ENCODE peak calls at places on chromosome 19, in four cellular contexts. One of them, this sample, is unnamed.

GRCh38 chr19:35266904-35267817 is 1.6 kb upstream of the USF2 start:
- DNase-seq in IMR-90: peak
- DNase-seq in pancreas: peak
- DNase-seq in osteoblast: peak
- DNase-seq in this sample: peak

GRCh38 chr19:15468675-15469512 is 4.5 kb upstream of the RASAL3 start:
- DNase-seq in IMR-90: no peak
- DNase-seq in pancreas: peak
- DNase-seq in osteoblast: peak
- DNase-seq in this sample: no peak

GRCh38 chr19:32638625-32639024 is 36.4 kb downstream of the ANKRD27 start:
- DNase-seq in IMR-90: no peak
- DNase-seq in pancreas: no peak
- DNase-seq in osteoblast: no peak
- DNase-seq in this sample: no peak

GRCh38 chr19:55635856-55636440 is 4.9 kb upstream of the ZNF580 start:
- DNase-seq in IMR-90: no peak
- DNase-seq in pancreas: peak
- DNase-seq in osteoblast: peak
- DNase-seq in this sample: no peak

GRCh38 chr19:43525836-43526771 is 897 bp downstream of the ETHE1 start:
- DNase-seq in IMR-90: peak
- DNase-seq in pancreas: peak
- DNase-seq in osteoblast: peak
- DNase-seq in this sample: peak

GRCh38 chr19:18110833-18111232 is 13.3 kb downstream of the MAST3 start:
- DNase-seq in IMR-90: no peak
- DNase-seq in pancreas: peak
- DNase-seq in osteoblast: peak
- DNase-seq in this sample: no peak

GRCh38 chr19:44643605-44644390 is at the start of gene PVR:
- DNase-seq in IMR-90: peak
- DNase-seq in pancreas: peak
- DNase-seq in osteoblast: peak
- DNase-seq in this sample: peak

GRCh38 chr19:27674701-27675100 is 1538.2 kb downstream of the UQCRFS1 start:
- DNase-seq in IMR-90: no peak
- DNase-seq in pancreas: no peak
- DNase-seq in osteoblast: no peak
- DNase-seq in this sample: no peak

GRCh38 chr19:45769821-45770191 is 754 bp upstream of the SIX5 start:
- DNase-seq in IMR-90: peak
- DNase-seq in pancreas: peak
- DNase-seq in osteoblast: no peak
- DNase-seq in this sample: peak

GRCh38 chr19:52897149-52897935 is at the start of gene ZNF320:
- DNase-seq in IMR-90: peak
- DNase-seq in pancreas: peak
- DNase-seq in osteoblast: peak
- DNase-seq in this sample: peak

GRCh38 chr19:56974554-56975207 is 134.2 kb upstream of the PEG3 start:
- DNase-seq in IMR-90: no peak
- DNase-seq in pancreas: no peak
- DNase-seq in osteoblast: no peak
- DNase-seq in this sample: no peak

GRCh38 chr19:52898101-52898500 is 666 bp upstream of the ZNF320 start:
- DNase-seq in IMR-90: no peak
- DNase-seq in pancreas: no peak
- DNase-seq in osteoblast: no peak
- DNase-seq in this sample: no peak

GRCh38 chr19:48481846-48482639 is 12.9 kb downstream of the CYTH2 start:
- DNase-seq in IMR-90: no peak
- DNase-seq in pancreas: no peak
- DNase-seq in osteoblast: peak
- DNase-seq in this sample: no peak

GRCh38 chr19:27794444-27795042 is 1418.4 kb downstream of the UQCRFS1 start:
- DNase-seq in IMR-90: peak
- DNase-seq in pancreas: peak
- DNase-seq in osteoblast: peak
- DNase-seq in this sample: peak

GRCh38 chr19:43594710-43595604 is 977 bp downstream of the IRGQ start:
- DNase-seq in IMR-90: peak
- DNase-seq in pancreas: peak
- DNase-seq in osteoblast: peak
- DNase-seq in this sample: peak

GRCh38 chr19:6577410-6578125 is 13.4 kb downstream of the CD70 start:
- DNase-seq in IMR-90: no peak
- DNase-seq in pancreas: no peak
- DNase-seq in osteoblast: no peak
- DNase-seq in this sample: peak

GRCh38 chr19:48194041-48194871 is 23.8 kb downstream of the ZSWIM9 start:
- DNase-seq in IMR-90: peak
- DNase-seq in pancreas: no peak
- DNase-seq in osteoblast: peak
- DNase-seq in this sample: no peak

GRCh38 chr19:23075031-23075733 is 41.6 kb upstream of the ZNF730 start:
- DNase-seq in IMR-90: peak
- DNase-seq in pancreas: peak
- DNase-seq in osteoblast: peak
- DNase-seq in this sample: peak

GRCh38 chr19:29668746-29669609 is 3.7 kb downstream of the PLEKHF1 start:
- DNase-seq in IMR-90: no peak
- DNase-seq in pancreas: no peak
- DNase-seq in osteoblast: peak
- DNase-seq in this sample: peak

DNA sequence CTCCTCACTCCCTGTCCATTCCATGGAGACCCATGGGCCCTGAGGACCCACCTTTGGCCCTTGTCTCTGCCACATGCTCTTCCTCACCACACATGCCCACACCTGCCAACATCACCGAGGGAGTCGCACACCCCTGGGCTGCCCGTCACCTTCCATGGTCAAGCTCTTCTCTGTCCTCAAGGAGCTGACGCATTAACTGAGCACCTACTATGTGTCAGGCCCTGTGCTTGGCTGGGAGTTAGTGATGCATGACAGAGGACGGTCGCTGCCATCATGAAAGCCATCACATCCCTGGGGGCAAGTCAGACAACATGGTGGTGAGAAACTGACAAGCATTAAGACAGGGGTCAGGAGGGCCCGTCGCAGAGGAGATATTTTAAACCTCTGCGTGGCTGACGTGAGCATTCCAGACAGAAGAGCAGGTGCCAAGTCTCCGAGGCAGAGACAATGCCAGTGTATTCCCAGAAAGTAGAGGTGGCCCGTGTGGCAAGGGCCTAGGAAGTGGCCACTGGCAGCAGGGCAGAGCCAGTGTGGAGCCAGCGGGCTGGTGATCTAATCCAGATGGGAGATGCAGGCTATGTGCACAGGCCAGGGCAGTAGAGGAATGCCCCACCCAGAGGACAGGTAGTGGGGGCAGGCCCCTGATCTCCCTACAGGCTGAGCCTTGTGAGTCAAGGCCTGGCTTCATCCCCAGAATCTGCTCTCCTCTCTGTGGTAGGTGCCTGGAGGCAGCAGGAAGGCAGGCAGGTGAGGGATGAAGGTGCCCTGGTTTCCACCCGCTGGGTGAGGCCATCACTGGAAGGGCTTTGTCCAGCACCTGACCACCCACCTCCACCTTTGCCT is 21.2 kb downstream of the ELAVL1 start:
- DNase-seq in IMR-90: no peak
- DNase-seq in pancreas: peak
- DNase-seq in osteoblast: peak
- DNase-seq in this sample: peak
- TF ChIP-seq CTCF in IMR-90: no peak
- TF ChIP-seq CTCF in pancreas: no peak
- TF ChIP-seq CTCF in osteoblast: no peak
- TF ChIP-seq CTCF in this sample: no peak

GRCh38 chr19:50897612-50898011 is 13.6 kb downstream of the KLK4 start:
- DNase-seq in IMR-90: no peak
- DNase-seq in pancreas: no peak
- DNase-seq in osteoblast: no peak
- DNase-seq in this sample: no peak
- TF ChIP-seq CTCF in IMR-90: no peak
- TF ChIP-seq CTCF in pancreas: no peak
- TF ChIP-seq CTCF in osteoblast: no peak
- TF ChIP-seq CTCF in this sample: no peak

DNA sequence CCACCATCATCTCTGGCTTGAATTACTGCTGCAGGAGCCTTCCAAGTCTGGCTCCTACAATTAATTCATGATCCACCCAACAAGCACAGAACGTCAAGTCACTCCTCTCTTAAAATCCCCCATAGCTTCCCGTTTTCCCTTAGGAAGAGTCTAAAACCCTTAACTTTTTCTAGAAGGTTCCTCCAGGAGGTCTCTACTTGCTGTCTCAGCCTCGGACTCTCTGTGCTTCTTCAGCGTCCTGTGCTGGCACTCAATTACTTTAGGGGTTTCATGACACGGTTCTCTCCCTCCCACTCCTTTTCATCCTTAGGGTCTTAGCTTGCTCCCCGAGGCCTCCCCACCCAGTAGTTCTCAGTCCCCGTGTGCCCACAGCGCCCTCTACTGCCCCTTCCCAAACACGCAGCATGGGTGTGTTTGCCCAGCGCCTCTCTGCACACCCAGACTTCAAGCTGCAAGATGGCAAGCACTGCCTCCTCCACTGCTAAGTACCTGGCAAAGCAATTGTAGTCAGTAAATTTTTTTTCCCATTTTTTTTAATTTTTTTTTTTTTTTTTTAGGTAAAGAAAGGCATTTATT is 25.8 kb upstream of the MAP3K10 start:
- DNase-seq in IMR-90: no peak
- DNase-seq in pancreas: no peak
- DNase-seq in osteoblast: peak
- DNase-seq in this sample: peak
- TF ChIP-seq CTCF in IMR-90: peak
- TF ChIP-seq CTCF in pancreas: peak
- TF ChIP-seq CTCF in osteoblast: peak
- TF ChIP-seq CTCF in this sample: peak

DNA sequence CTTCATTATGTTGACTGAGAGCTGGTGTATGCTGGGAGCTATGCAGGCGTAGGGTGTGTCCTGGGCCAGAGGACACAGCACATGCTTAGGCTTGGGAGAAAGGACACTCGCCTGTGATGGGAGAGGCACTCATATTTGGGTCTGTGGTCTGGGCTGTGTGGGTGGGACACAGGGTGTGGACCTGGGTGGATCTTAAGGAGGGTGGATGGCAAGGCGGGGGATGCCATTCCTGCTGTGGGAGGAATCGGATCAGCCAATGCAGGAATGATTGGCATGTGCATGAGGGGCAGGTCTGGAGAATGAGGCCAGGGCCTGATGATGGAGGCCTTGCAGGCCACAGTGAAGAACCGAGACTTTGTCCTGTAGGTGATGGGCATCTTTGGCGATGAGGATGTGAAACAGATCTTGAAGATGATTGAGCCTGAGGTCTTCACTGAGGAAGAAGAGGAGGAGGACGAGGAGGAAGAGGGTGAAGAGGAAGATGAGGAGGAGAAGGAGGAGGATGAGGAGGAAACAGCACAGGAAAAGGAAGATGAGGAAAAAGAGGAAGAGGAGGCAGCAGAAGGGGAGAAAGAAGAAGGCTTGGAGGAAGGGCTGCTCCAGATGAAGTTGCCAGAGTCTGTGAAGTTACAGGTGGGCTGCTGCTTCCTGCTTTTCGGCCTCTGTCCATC is 55.5 kb downstream of the RYR1 start:
- DNase-seq in IMR-90: no peak
- DNase-seq in pancreas: no peak
- DNase-seq in osteoblast: peak
- DNase-seq in this sample: no peak
- TF ChIP-seq CTCF in IMR-90: no peak
- TF ChIP-seq CTCF in pancreas: no peak
- TF ChIP-seq CTCF in osteoblast: no peak
- TF ChIP-seq CTCF in this sample: no peak

DNA sequence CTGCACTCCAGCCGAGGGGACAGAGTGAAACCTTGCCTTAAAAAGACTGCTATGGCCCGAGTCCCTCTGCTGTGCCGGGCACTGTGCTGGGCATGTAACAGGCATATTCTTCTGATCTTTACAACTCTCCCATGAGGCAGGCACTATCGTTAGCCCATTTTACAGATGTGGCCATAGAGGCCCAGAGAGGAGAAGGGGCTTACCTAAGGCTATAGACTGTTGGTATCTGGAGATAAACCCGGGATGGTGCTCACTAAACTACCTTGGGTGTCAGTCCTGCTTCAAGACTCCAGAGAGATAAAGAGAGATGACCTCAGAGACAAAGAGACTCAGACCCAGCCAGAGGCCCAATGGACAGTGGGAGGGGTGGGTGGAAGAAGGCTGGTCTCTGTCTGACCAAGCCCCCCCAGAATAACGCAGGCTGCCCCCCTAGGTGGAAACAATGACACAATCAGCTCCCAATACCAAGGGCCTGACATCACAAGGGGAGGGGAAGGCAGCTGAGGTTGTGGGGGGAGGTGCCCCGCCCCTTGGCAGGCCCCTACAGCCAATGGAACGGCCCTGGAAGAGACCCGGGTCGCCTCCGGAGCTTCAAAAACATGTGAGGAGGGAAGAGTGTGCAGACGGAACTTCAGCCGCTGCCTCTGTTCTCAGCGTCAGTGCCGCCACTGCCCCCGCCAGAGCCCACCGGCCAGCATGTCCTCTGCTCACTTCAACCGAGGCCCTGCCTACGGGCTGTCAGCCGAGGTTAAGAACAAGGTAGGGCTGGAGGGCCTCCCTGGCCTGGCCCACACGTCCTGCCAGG is at the start of gene CNN1:
- DNase-seq in IMR-90: peak
- DNase-seq in pancreas: no peak
- DNase-seq in osteoblast: peak
- DNase-seq in this sample: no peak
- TF ChIP-seq CTCF in IMR-90: no peak
- TF ChIP-seq CTCF in pancreas: no peak
- TF ChIP-seq CTCF in osteoblast: no peak
- TF ChIP-seq CTCF in this sample: no peak

DNA sequence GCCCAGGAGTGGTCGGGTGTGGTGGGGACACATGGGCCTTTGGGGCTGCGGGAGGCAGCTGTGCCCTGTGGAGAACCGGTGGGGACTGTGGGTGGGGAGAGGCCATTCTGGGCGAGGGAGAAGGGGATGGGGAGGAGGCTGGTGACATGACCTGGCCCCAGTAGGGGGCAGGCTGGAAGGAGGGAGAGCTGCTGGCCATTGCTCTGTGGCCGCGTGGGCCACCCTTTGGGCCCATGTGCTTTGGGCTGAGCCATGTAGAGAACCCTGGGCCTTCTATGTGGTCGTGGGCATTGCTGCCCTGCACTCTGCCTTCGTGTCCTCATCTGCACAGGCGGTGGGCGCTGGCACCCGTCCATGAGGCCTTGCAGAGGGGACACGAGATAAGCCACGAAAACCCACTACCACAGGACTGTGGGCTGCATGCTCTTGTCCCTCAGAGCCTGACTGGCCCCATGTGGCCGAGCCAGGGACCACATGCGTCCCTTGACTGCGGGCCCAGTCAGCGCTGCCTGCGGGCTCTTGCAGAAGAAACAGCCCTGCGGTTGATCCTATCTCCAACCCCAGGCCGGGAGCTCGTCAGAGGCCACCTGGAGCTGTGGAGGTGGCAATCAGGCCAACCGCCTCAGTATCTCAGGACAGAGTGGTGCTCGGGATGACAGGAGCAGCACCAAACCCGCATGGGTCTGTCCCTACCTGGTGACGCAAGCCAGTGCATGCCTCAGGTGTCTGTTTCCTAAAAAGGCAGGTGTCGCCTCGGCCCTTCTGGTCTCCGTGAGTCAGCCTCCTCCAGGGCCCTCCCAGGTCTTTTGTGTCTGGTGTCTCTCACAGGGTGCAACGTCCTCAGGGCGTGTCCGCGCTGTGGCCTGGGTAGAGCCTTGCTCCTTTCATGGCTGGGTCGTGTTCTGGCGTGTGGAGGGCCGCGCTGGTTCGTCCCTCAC is 14.3 kb downstream of the FZR1 start:
- DNase-seq in IMR-90: no peak
- DNase-seq in pancreas: no peak
- DNase-seq in osteoblast: no peak
- DNase-seq in this sample: peak
- TF ChIP-seq CTCF in IMR-90: no peak
- TF ChIP-seq CTCF in pancreas: no peak
- TF ChIP-seq CTCF in osteoblast: no peak
- TF ChIP-seq CTCF in this sample: peak

This sample was measured in epithelial cell of esophagus.